ENCODE peak calls at places on chromosomes 16 and 17, in six cellular contexts. C is H9, J is AG04450, W is IMR-90, E is endothelial cell, Z is fibroblast of mammary gland. I is an unnamed sample.

GRCh38 chr16:74954763-74955162 is 30.2 kb downstream of the WDR59 start:
- DNase-seq in C (no peak), J (no peak), W (no peak), E (no peak), Z (no peak), I (no peak)

GRCh38 chr17:38498353-38498752 is 70.1 kb downstream of the ARHGAP23 start:
- DNase-seq in C (peak), J (no peak), W (no peak), E (no peak), Z (no peak), I (no peak)

GRCh38 chr16:79679334-79679733 is 78.8 kb upstream of the MAF start:
- DNase-seq in C (no peak), J (no peak), W (no peak), E (no peak), Z (no peak), I (no peak)

GRCh38 chr16:64975821-64976220 is 146.0 kb downstream of the CDH11 start:
- DNase-seq in C (no peak), J (no peak), W (no peak), E (no peak), Z (peak), I (no peak)

GRCh38 chr16:383326-384020 is 1.7 kb upstream of the PGAP6 start:
- DNase-seq in C (peak), J (no peak), W (no peak), E (no peak), Z (no peak), I (peak)

GRCh38 chr17:74759243-74759801 is 10.9 kb downstream of the NHERF1 start:
- DNase-seq in C (no peak), J (no peak), W (no peak), E (no peak), Z (no peak), I (no peak)

GRCh38 chr16:24986512-24987303 is 28.5 kb downstream of the ARHGAP17 start:
- DNase-seq in C (no peak), J (no peak), W (peak), E (no peak), Z (peak), I (peak)

GRCh38 chr16:84672276-84673202 is 24.2 kb downstream of the KLHL36 start:
- DNase-seq in C (peak), J (peak), W (peak), E (peak), Z (peak), I (peak)

GRCh38 chr16:58306327-58306726 is 11.5 kb upstream of the PRSS54 start:
- DNase-seq in C (no peak), J (no peak), W (peak), E (peak), Z (peak), I (peak)

GRCh38 chr16:138049-138417 is 440 bp downstream of the NPRL3 start:
- DNase-seq in C (peak), J (no peak), W (no peak), E (peak), Z (no peak), I (peak)

GRCh38 chr16:79163666-79164377 is 436.7 kb downstream of the MAF start:
- DNase-seq in C (no peak), J (no peak), W (no peak), E (no peak), Z (no peak), I (no peak)

GRCh38 chr16:31456988-31457360 is 2.3 kb upstream of the ARMC5 start:
- DNase-seq in C (no peak), J (no peak), W (no peak), E (no peak), Z (no peak), I (no peak)

GRCh38 chr16:31458073-31458834 is 1.0 kb upstream of the ARMC5 start:
- DNase-seq in C (peak), J (no peak), W (peak), E (peak), Z (peak), I (peak)

GRCh38 chr16:31459722-31460581 is 651 bp downstream of the ARMC5 start:
- DNase-seq in C (peak), J (peak), W (peak), E (peak), Z (peak), I (peak)

GRCh38 chr16:31460582-31461002 is 1.3 kb downstream of the ARMC5 start:
- DNase-seq in C (no peak), J (peak), W (peak), E (no peak), Z (peak), I (peak)

GRCh38 chr16:31458835-31459721 is at the start of gene ARMC5:
- DNase-seq in C (peak), J (peak), W (peak), E (peak), Z (peak), I (peak)
- TF ChIP-seq CTCF in C (peak), J (peak), W (peak), E (no peak), Z (peak), I (peak)

GRCh38 chr17:17659340-17659739 is 21.9 kb upstream of the RAI1 start:
- DNase-seq in C (no peak), J (no peak), W (no peak), E (no peak), Z (no peak), I (no peak)

GRCh38 chr17:17661134-17661533 is 20.1 kb upstream of the RAI1 start:
- DNase-seq in C (no peak), J (no peak), W (no peak), E (no peak), Z (no peak), I (no peak)

GRCh38 chr17:17663160-17664072 is 17.8 kb upstream of the RAI1 start:
- DNase-seq in C (peak), J (peak), W (peak), E (peak), Z (peak), I (peak)

GRCh38 chr17:17664073-17664470 is 17.2 kb upstream of the RAI1 start:
- DNase-seq in C (no peak), J (no peak), W (no peak), E (no peak), Z (no peak), I (no peak)

GRCh38 chr17:17661834-17662233 is 19.4 kb upstream of the RAI1 start:
- DNase-seq in C (no peak), J (no peak), W (no peak), E (no peak), Z (no peak), I (no peak)
- TF ChIP-seq CTCF in C (peak), J (peak), W (no peak), E (peak), Z (no peak), I (no peak)

DNA sequence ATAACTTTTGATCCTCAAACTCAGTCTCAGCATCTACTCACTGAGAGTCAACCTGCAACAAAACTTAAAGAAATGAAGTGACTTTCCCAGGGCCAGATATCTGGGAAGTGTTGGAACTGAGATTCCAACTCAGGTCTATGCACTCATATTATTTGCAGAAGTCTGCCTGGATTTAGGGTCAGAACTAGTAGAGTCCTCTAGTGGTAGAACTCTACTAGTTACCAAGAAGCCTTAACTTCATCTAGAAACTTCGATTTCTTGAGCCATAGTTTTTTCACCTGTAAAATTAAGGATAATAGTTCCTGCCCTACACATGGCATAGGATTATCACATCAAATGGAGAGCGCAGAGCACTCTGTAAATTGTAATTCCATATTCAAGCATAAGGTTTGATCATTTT is 23.4 kb upstream of the KRT24 start:
- DNase-seq in C (no peak), J (no peak), W (peak), E (no peak), Z (peak), I (peak)
- TF ChIP-seq CTCF in C (peak), J (peak), W (peak), E (no peak), Z (peak), I (peak)

GRCh38 chr16:50677351-50677750 is 3.8 kb downstream of the SNX20 start:
- DNase-seq in C (peak), J (no peak), W (no peak), E (no peak), Z (no peak), I (no peak)
- TF ChIP-seq CTCF in C (peak), J (peak), W (peak), E (no peak), Z (peak), I (peak)

GRCh38 chr16:23748630-23749029 is 6.2 kb upstream of the CHP2 start:
- DNase-seq in C (no peak), J (no peak), W (no peak), E (no peak), Z (no peak), I (no peak)

GRCh38 chr16:23745263-23745662 is 9.6 kb upstream of the CHP2 start:
- DNase-seq in C (no peak), J (no peak), W (no peak), E (no peak), Z (no peak), I (no peak)

GRCh38 chr16:23739516-23739915 is 15.3 kb upstream of the CHP2 start:
- DNase-seq in C (no peak), J (no peak), W (no peak), E (no peak), Z (no peak), I (no peak)

DNA sequence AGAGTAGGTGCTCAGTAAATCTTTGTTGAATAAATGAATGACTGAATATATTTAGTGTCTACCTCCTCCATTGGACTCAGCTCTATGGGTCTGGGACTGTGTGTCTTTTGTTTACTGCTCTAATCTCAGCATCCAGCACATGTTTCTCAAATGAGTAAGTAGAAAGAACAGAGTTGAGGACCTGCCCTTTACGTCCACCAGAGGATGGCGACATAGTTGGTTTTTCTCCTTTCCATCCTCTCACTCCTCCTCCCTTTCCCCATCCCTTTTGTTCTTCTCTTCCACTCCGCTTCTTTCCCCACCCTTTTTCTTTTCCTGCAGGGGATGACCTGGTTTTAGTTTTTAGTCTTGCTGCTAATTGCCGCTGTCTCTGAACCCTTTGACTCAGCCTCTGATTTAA is 12.1 kb upstream of the CHP2 start:
- DNase-seq in C (no peak), J (no peak), W (no peak), E (no peak), Z (no peak), I (no peak)
- TF ChIP-seq CTCF in C (peak), J (no peak), W (no peak), E (no peak), Z (no peak), I (no peak)